ENCODE peak calls at places on chromosomes 7 and 10, in five cellular contexts. A, W, V, O and L are unnamed samples.

GRCh38 chr7:157556339-157556944 is 219.6 kb downstream of the DNAJB6 start:
- DNase-seq in A (no peak), W (no peak), V (peak), O (no peak), L (no peak)

GRCh38 chr10:96073722-96074121 is 30.3 kb downstream of the CCNJ start:
- DNase-seq in A (peak), W (no peak), V (no peak), O (no peak), L (no peak)

GRCh38 chr10:3538850-3539531 is 246.0 kb downstream of the KLF6 start:
- DNase-seq in A (no peak), W (no peak), V (no peak), O (peak), L (no peak)

GRCh38 chr7:75991531-75992082 is 2.8 kb downstream of the TMEM120A start:
- DNase-seq in A (no peak), W (no peak), V (no peak), O (no peak), L (no peak)

GRCh38 chr10:125868372-125868975 is 12.6 kb downstream of the DHX32 start:
- DNase-seq in A (peak), W (no peak), V (no peak), O (peak), L (no peak)

GRCh38 chr7:111560773-111561658 is 1.3 kb downstream of the IMMP2L start:
- DNase-seq in A (peak), W (no peak), V (no peak), O (peak), L (no peak)

GRCh38 chr10:129962092-129962494 is 2.0 kb downstream of the EBF3 start:
- DNase-seq in A (no peak), W (no peak), V (no peak), O (no peak), L (no peak)

GRCh38 chr7:154795437-154795836 is 207.5 kb downstream of the PAXIP1 start:
- DNase-seq in A (no peak), W (no peak), V (no peak), O (no peak), L (no peak)

GRCh38 chr10:127695431-127695830 is 41.6 kb upstream of the FOXI2 start:
- DNase-seq in A (no peak), W (no peak), V (no peak), O (no peak), L (no peak)

GRCh38 chr7:113768256-113768847 is 150.5 kb downstream of the PPP1R3A start:
- DNase-seq in A (no peak), W (no peak), V (no peak), O (no peak), L (no peak)

GRCh38 chr7:105787071-105787470 is 89.3 kb downstream of the ATXN7L1 start:
- DNase-seq in A (no peak), W (peak), V (no peak), O (no peak), L (no peak)

GRCh38 chr7:73718905-73719805 is at the start of gene STX1A:
- DNase-seq in A (no peak), W (peak), V (peak), O (peak), L (no peak)

GRCh38 chr7:130231792-130232191 is 24.1 kb downstream of the SSMEM1 start:
- DNase-seq in A (no peak), W (no peak), V (no peak), O (no peak), L (no peak)

GRCh38 chr10:95403690-95404459 is 113.1 kb upstream of the PDLIM1 start:
- DNase-seq in A (no peak), W (peak), V (no peak), O (no peak), L (no peak)

GRCh38 chr10:98270026-98270740 is 2.2 kb upstream of the LOXL4 start:
- DNase-seq in A (no peak), W (peak), V (no peak), O (no peak), L (no peak)

GRCh38 chr7:47707596-47707995 is 125.7 kb upstream of the TNS3 start:
- DNase-seq in A (no peak), W (no peak), V (no peak), O (no peak), L (no peak)

GRCh38 chr7:130365511-130366441 is 14.5 kb upstream of the CPA1 start:
- DNase-seq in A (peak), W (no peak), V (no peak), O (no peak), L (peak)

GRCh38 chr7:44533301-44534055 is 7.7 kb downstream of the NPC1L1 start:
- DNase-seq in A (no peak), W (peak), V (no peak), O (no peak), L (no peak)

GRCh38 chr10:34205452-34205851 is 609.6 kb downstream of the PARD3 start:
- DNase-seq in A (no peak), W (no peak), V (no peak), O (no peak), L (peak)

GRCh38 chr10:97549587-97550322 is 22.8 kb upstream of the ANKRD2 start:
- DNase-seq in A (no peak), W (no peak), V (no peak), O (peak), L (no peak)

GRCh38 chr10:128064615-128065580 is 61.3 kb downstream of the MKI67 start:
- DNase-seq in A (no peak), W (peak), V (peak), O (no peak), L (peak)

GRCh38 chr7:128963327-128963757 is 25.6 kb downstream of the IRF5 start:
- DNase-seq in A (no peak), W (no peak), V (no peak), O (no peak), L (no peak)

GRCh38 chr7:46544396-46545008 is 623.4 kb upstream of the IGFBP3 start:
- DNase-seq in A (peak), W (no peak), V (no peak), O (no peak), L (no peak)

GRCh38 chr10:103691723-103692380 is 163.5 kb downstream of the SH3PXD2A start:
- DNase-seq in A (no peak), W (no peak), V (no peak), O (no peak), L (no peak)

GRCh38 chr10:9342865-9343450 is 1288.5 kb downstream of the GATA3 start:
- DNase-seq in A (no peak), W (no peak), V (no peak), O (peak), L (no peak)

GRCh38 chr7:91266067-91266930 is 2.1 kb downstream of the FZD1 start:
- DNase-seq in A (no peak), W (no peak), V (peak), O (peak), L (no peak)

GRCh38 chr10:69048103-69048502 is 39.8 kb upstream of the SRGN start:
- DNase-seq in A (no peak), W (no peak), V (peak), O (no peak), L (peak)

GRCh38 chr10:62048473-62048872 is 147.0 kb downstream of the ARID5B start:
- DNase-seq in A (no peak), W (no peak), V (no peak), O (no peak), L (no peak)

GRCh38 chr7:157501576-157501975 is 164.8 kb downstream of the DNAJB6 start:
- DNase-seq in A (no peak), W (peak), V (peak), O (no peak), L (peak)

GRCh38 chr10:5944389-5945202 is 32.7 kb downstream of the IL15RA start:
- DNase-seq in A (peak), W (peak), V (no peak), O (peak), L (no peak)

GRCh38 chr10:103763374-103764202 is 91.8 kb downstream of the SH3PXD2A start:
- DNase-seq in A (no peak), W (no peak), V (no peak), O (no peak), L (peak)

GRCh38 chr7:121341933-121342332 is 13.1 kb downstream of the WNT16 start:
- DNase-seq in A (no peak), W (no peak), V (no peak), O (no peak), L (no peak)

GRCh38 chr7:151126500-151127137 is 40.3 kb downstream of the AGAP3 start:
- DNase-seq in A (no peak), W (no peak), V (no peak), O (no peak), L (no peak)

GRCh38 chr10:115948415-115948814 is 324.6 kb downstream of the GFRA1 start:
- DNase-seq in A (no peak), W (no peak), V (no peak), O (no peak), L (no peak)

GRCh38 chr7:116779222-116779621 is 83.2 kb upstream of the CAPZA2 start:
- DNase-seq in A (peak), W (no peak), V (no peak), O (no peak), L (no peak)

GRCh38 chr10:6607778-6608177 is 27.7 kb upstream of the PRKCQ start:
- DNase-seq in A (peak), W (no peak), V (no peak), O (no peak), L (no peak)

GRCh38 chr7:130894146-130895005 is 160.4 kb upstream of the KLF14 start:
- DNase-seq in A (no peak), W (peak), V (peak), O (no peak), L (no peak)

GRCh38 chr7:98617051-98617959 is at the start of gene NPTX2:
- DNase-seq in A (no peak), W (no peak), V (peak), O (peak), L (no peak)

GRCh38 chr7:150787321-150788281 is 12.6 kb downstream of the TMEM176B start:
- DNase-seq in A (no peak), W (no peak), V (no peak), O (peak), L (peak)

GRCh38 chr7:80681272-80681885 is 42.9 kb downstream of the CD36 start:
- DNase-seq in A (peak), W (no peak), V (no peak), O (peak), L (no peak)
- TF ChIP-seq CTCF in A (peak), W (peak), V (peak), O (peak), L (peak)

DNA sequence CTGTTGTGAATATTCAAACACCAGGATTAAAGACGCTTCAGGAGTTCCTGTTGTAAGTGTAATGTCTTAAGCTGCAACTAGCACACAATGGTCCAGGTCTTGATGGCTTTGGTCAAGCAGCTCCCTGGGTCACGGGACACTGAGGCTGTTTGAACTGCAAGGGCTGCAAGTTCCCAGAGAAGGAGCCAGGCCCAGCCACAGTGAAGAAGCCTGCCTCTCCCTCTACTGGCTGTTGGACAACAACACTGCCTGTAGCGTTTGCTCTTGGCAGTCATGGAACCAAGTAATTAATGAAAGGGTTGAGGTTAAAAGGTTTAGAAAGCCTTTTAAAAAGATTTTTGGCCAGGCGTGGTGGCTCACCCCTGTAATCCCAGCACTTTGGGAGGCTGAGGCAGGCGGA is 31.9 kb upstream of the GUSB start:
- DNase-seq in A (peak), W (peak), V (peak), O (peak), L (no peak)
- TF ChIP-seq CTCF in A (peak), W (peak), V (peak), O (peak), L (no peak)

GRCh38 chr10:123446449-123447156 is 219.6 kb upstream of the GPR26 start:
- DNase-seq in A (no peak), W (no peak), V (no peak), O (no peak), L (no peak)

GRCh38 chr10:123451206-123451605 is 214.9 kb upstream of the GPR26 start:
- DNase-seq in A (no peak), W (no peak), V (no peak), O (no peak), L (no peak)

GRCh38 chr10:123451607-123452245 is 214.4 kb upstream of the GPR26 start:
- DNase-seq in A (no peak), W (no peak), V (no peak), O (peak), L (no peak)

GRCh38 chr10:123445336-123445735 is 220.8 kb upstream of the GPR26 start:
- DNase-seq in A (no peak), W (no peak), V (no peak), O (no peak), L (no peak)

GRCh38 chr10:123449234-123449962 is 216.8 kb upstream of the GPR26 start:
- DNase-seq in A (no peak), W (no peak), V (no peak), O (no peak), L (no peak)
- TF ChIP-seq CTCF in A (no peak), W (no peak), V (no peak), O (no peak), L (no peak)

GRCh38 chr10:47351899-47352815 is 4.0 kb downstream of the RBP3 start:
- DNase-seq in A (no peak), W (no peak), V (no peak), O (no peak), L (peak)

GRCh38 chr10:47356708-47357107 is 8.5 kb downstream of the RBP3 start:
- DNase-seq in A (no peak), W (no peak), V (no peak), O (no peak), L (no peak)

GRCh38 chr10:47354900-47355299 is 6.7 kb downstream of the RBP3 start:
- DNase-seq in A (no peak), W (no peak), V (no peak), O (no peak), L (no peak)

GRCh38 chr10:47353351-47353750 is 5.2 kb downstream of the RBP3 start:
- DNase-seq in A (no peak), W (no peak), V (no peak), O (no peak), L (peak)

DNA sequence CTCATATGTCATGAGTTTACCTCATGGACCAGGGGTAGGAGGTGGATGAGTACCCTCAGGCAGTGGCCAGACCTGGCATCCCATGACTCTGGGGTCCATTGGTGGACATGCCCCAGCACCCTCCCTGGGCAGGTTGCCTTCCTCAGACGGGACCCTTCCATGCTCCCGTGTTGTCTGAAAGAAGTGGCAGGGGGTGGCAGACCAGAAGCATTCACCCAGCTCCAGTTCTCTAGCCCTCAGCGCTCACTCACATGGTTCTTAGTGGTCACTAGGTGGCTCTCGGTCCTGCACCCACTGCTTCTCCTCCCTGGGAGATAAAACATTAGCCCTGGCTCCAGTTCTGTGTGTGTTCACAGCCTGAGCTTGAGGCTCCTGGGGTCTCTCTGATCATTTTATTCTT is 6.0 kb downstream of the RBP3 start:
- DNase-seq in A (no peak), W (no peak), V (no peak), O (peak), L (peak)
- TF ChIP-seq CTCF in A (no peak), W (peak), V (no peak), O (peak), L (no peak)

DNA sequence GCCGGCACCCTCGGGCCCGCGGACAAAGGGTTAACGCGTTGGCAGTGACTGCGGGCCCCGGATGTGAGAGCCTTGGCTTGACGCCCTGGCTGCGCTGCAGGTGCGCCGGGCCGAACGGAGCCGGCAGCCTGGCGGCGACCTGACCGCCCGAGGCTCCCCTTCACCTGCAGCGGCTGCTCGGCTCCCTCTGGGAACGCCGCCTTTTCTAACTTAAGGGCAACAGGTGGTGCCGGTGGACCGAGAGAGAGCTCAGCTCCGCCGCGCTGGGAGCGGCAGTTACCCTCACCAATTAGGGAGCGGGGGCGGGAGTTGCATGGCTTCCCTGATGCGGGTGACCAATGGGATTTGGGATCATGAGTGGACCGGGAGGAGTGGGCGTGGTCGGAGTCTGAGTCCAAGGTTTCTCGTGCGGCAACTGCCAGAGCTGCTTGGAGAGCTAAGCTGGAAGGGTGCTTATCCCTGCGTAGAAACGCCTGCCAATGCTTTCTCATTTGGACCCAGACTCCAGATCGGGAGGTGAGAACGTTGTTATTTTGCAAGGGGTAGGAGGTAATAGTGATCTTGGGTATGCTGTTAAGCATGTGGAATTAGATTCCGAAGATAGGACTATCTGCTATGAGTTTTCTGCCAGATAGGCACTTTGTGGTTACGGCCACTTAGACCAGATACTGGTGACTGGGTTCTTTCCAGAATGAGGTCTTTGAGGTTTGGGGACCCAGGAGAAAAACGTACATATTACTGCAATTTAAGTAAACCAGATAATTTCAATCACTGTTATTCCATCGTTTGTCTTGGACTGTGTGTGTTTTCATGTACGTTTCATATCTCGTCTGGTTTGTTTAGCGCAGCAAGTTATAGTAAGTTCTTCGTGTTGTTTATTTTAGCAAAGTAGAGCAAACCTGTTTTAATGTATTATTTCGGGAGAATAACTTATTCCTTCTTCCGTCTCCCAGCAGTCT is at the start of gene ARL4A:
- DNase-seq in A (peak), W (peak), V (peak), O (peak), L (peak)
- TF ChIP-seq CTCF in A (peak), W (peak), V (peak), O (peak), L (peak)

DNA sequence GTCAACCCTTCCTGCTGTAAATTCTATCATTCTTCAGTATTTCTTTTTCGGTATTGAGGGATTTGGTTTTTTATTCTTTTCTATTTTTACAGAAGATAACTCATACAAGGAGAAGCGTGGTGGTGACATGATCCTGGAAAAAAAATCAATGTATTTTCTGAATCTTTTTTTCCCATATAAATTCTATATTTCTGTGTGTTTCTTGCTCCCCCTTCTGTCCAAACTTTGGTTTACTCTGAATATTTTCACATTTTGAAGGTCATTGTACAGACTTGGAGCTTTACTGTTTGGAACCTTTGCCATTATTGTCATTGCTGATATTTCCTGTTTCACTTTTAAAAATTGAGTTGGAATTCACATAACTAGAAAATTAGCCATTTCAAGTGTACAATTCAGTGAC is 246.3 kb downstream of the REEP3 start:
- DNase-seq in A (no peak), W (no peak), V (no peak), O (no peak), L (no peak)
- TF ChIP-seq CTCF in A (no peak), W (peak), V (peak), O (peak), L (peak)

DNA sequence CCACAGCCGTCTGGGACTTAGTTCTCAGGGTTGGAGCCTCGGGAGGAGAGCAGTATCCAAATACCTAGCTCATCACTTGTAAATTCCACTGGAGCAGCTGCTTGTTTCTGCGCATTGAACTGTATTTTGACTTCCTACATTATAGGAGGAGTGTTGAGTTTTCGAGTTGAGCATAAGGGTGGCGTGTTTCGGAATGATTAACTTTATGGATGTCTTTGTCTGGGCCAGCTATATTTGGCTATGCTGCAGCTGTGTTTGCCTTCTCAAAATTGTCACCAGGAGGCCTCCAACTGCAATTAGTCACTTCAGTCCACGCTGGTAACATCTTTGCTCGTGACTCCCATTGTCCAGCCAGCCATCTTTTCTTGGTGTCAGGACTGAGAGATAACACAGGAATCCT is 9.1 kb downstream of the CELF2 start:
- DNase-seq in A (no peak), W (no peak), V (no peak), O (no peak), L (no peak)
- TF ChIP-seq CTCF in A (no peak), W (no peak), V (no peak), O (no peak), L (no peak)

GRCh38 chr7:155871211-155871610 is 58.9 kb upstream of the SHH start:
- DNase-seq in A (no peak), W (no peak), V (no peak), O (no peak), L (no peak)
- TF ChIP-seq CTCF in A (no peak), W (no peak), V (no peak), O (no peak), L (no peak)

GRCh38 chr7:106980358-106980685 is 64.2 kb upstream of the PRKAR2B start:
- DNase-seq in A (no peak), W (no peak), V (no peak), O (no peak), L (no peak)

GRCh38 chr7:106982415-106982814 is 62.1 kb upstream of the PRKAR2B start:
- DNase-seq in A (no peak), W (no peak), V (no peak), O (no peak), L (no peak)

GRCh38 chr7:106979551-106980357 is 64.8 kb upstream of the PRKAR2B start:
- DNase-seq in A (no peak), W (no peak), V (no peak), O (no peak), L (no peak)

GRCh38 chr7:106984034-106984433 is 60.5 kb upstream of the PRKAR2B start:
- DNase-seq in A (no peak), W (no peak), V (no peak), O (no peak), L (no peak)

GRCh38 chr7:106978425-106979386 is 65.8 kb upstream of the PRKAR2B start:
- DNase-seq in A (no peak), W (no peak), V (no peak), O (no peak), L (no peak)
- TF ChIP-seq CTCF in A (peak), W (no peak), V (no peak), O (peak), L (no peak)